ENCODE peak calls at places on chromosomes 13 and 19, in ten cellular contexts. K is A549, M is SK-N-SH, O is stomach, J is transverse colon, P is H1, B is tibial nerve, U is K562, F is HepG2, V is esophagus muscularis mucosa. H is an unnamed sample.

GRCh38 chr13:52034616-52035226 is 10.2 kb downstream of the UTP14C start:
- DNase-seq in K (no peak), M (no peak), O (no peak), J (no peak), P (no peak), B (no peak), U (no peak), F (no peak), V (no peak), H (no peak)

GRCh38 chr13:43269037-43269476 is 245.7 kb downstream of the DNAJC15 start:
- DNase-seq in K (peak), M (no peak), O (peak), J (peak), P (no peak), B (no peak), U (no peak), F (peak), V (peak), H (peak)

GRCh38 chr19:42436006-42436405 is 6.7 kb downstream of the CXCL17 start:
- DNase-seq in K (no peak), M (no peak), O (no peak), J (no peak), P (no peak), B (peak), U (no peak), F (peak), V (no peak), H (no peak)

GRCh38 chr19:36719687-36720556 is 32.5 kb downstream of the ZNF567 start:
- DNase-seq in K (peak), M (no peak), O (no peak), J (no peak), P (no peak), B (no peak), U (no peak), F (no peak), V (no peak), H (no peak)

GRCh38 chr19:16104722-16105121 is 7.0 kb upstream of the RAB8A start:
- DNase-seq in K (no peak), M (no peak), O (no peak), J (no peak), P (no peak), B (no peak), U (no peak), F (no peak), V (no peak), H (no peak)

GRCh38 chr19:35397064-35397463 is 26.2 kb downstream of the GPR42 start:
- DNase-seq in K (no peak), M (no peak), O (no peak), J (no peak), P (no peak), B (no peak), U (no peak), F (no peak), V (no peak), H (no peak)

GRCh38 chr13:95168191-95168590 is 133.1 kb downstream of the ABCC4 start:
- DNase-seq in K (no peak), M (no peak), O (no peak), J (no peak), P (no peak), B (no peak), U (no peak), F (no peak), V (no peak), H (no peak)

GRCh38 chr19:33431986-33432385 is 58.5 kb downstream of the CEBPG start:
- DNase-seq in K (no peak), M (no peak), O (no peak), J (no peak), P (no peak), B (no peak), U (no peak), F (no peak), V (no peak), H (no peak)

GRCh38 chr13:66266348-66266747 is 963.8 kb downstream of the PCDH9 start:
- DNase-seq in K (no peak), M (no peak), O (no peak), J (no peak), P (no peak), B (no peak), U (no peak), F (no peak), V (no peak), H (no peak)

GRCh38 chr19:11142528-11143171 is 12.9 kb downstream of the SPC24 start:
- DNase-seq in K (peak), M (peak), O (peak), J (peak), P (no peak), B (peak), U (peak), F (peak), V (peak), H (peak)

GRCh38 chr19:58578430-58578925 is 5.3 kb upstream of the MZF1 start:
- DNase-seq in K (no peak), M (no peak), O (no peak), J (no peak), P (no peak), B (no peak), U (no peak), F (no peak), V (no peak), H (peak)

GRCh38 chr19:7781157-7781556 is 18.1 kb downstream of the CLEC4M start:
- DNase-seq in K (peak), M (no peak), O (no peak), J (no peak), P (no peak), B (no peak), U (no peak), F (no peak), V (no peak), H (no peak)

GRCh38 chr19:32767951-32768679 is 48.5 kb downstream of the TDRD12 start:
- DNase-seq in K (no peak), M (no peak), O (no peak), J (no peak), P (no peak), B (no peak), U (no peak), F (no peak), V (no peak), H (no peak)

GRCh38 chr13:85303630-85304029 is 495.6 kb downstream of the SLITRK6 start:
- DNase-seq in K (no peak), M (no peak), O (no peak), J (no peak), P (no peak), B (no peak), U (no peak), F (no peak), V (no peak), H (no peak)

GRCh38 chr13:75963318-75963717 is 327.2 kb downstream of the LMO7 start:
- DNase-seq in K (peak), M (no peak), O (no peak), J (no peak), P (no peak), B (no peak), U (peak), F (peak), V (no peak), H (no peak)

GRCh38 chr19:33840382-33840781 is 43.7 kb downstream of the KCTD15 start:
- DNase-seq in K (no peak), M (no peak), O (no peak), J (no peak), P (no peak), B (no peak), U (no peak), F (no peak), V (no peak), H (no peak)

GRCh38 chr13:102913924-102914628 is 68.2 kb downstream of the ERCC5 start:
- DNase-seq in K (no peak), M (no peak), O (peak), J (peak), P (no peak), B (no peak), U (no peak), F (no peak), V (no peak), H (no peak)

GRCh38 chr19:36115453-36116343 is at the start of gene TBCB:
- DNase-seq in K (peak), M (peak), O (peak), J (peak), P (no peak), B (peak), U (peak), F (peak), V (peak), H (peak)

GRCh38 chr13:100461309-100462035 is 127.1 kb downstream of the GGACT start:
- DNase-seq in K (no peak), M (no peak), O (no peak), J (no peak), P (no peak), B (no peak), U (no peak), F (no peak), V (no peak), H (no peak)

GRCh38 chr19:49890349-49891311 is 6.1 kb downstream of the IL4I1 start:
- DNase-seq in K (no peak), M (peak), O (peak), J (peak), P (peak), B (no peak), U (peak), F (no peak), V (no peak), H (no peak)

GRCh38 chr19:5967994-5968430 is 9.9 kb downstream of the RANBP3 start:
- DNase-seq in K (peak), M (peak), O (peak), J (peak), P (peak), B (peak), U (peak), F (peak), V (no peak), H (peak)

GRCh38 chr13:84834201-84834600 is 951.9 kb upstream of the SLITRK1 start:
- DNase-seq in K (no peak), M (no peak), O (no peak), J (no peak), P (no peak), B (no peak), U (no peak), F (no peak), V (no peak), H (no peak)

GRCh38 chr13:37446503-37446902 is 152.1 kb downstream of the POSTN start:
- DNase-seq in K (no peak), M (no peak), O (no peak), J (no peak), P (no peak), B (no peak), U (no peak), F (no peak), V (no peak), H (no peak)

GRCh38 chr19:20315543-20315942 is 148.5 kb downstream of the ZNF486 start:
- DNase-seq in K (no peak), M (peak), O (no peak), J (no peak), P (no peak), B (no peak), U (no peak), F (no peak), V (no peak), H (no peak)

GRCh38 chr19:46411088-46412033 is 2.0 kb downstream of the CCDC8 start:
- DNase-seq in K (no peak), M (no peak), O (no peak), J (no peak), P (no peak), B (no peak), U (no peak), F (no peak), V (no peak), H (peak)

GRCh38 chr19:24046550-24046949 is 40.4 kb upstream of the ZNF254 start:
- DNase-seq in K (no peak), M (no peak), O (no peak), J (no peak), P (no peak), B (no peak), U (no peak), F (no peak), V (no peak), H (no peak)

GRCh38 chr19:35216833-35217707 is 11.5 kb downstream of the FAM187B start:
- DNase-seq in K (no peak), M (no peak), O (peak), J (peak), P (no peak), B (peak), U (no peak), F (no peak), V (no peak), H (no peak)

GRCh38 chr13:68944272-68944671 is 1163.4 kb upstream of the ATXN8OS start:
- DNase-seq in K (no peak), M (peak), O (no peak), J (no peak), P (no peak), B (no peak), U (no peak), F (no peak), V (no peak), H (no peak)

GRCh38 chr13:40341501-40341900 is 324.9 kb downstream of the FOXO1 start:
- DNase-seq in K (no peak), M (no peak), O (no peak), J (no peak), P (peak), B (no peak), U (no peak), F (no peak), V (no peak), H (no peak)

GRCh38 chr13:40341086-40341471 is 325.4 kb downstream of the FOXO1 start:
- DNase-seq in K (no peak), M (no peak), O (no peak), J (no peak), P (no peak), B (no peak), U (no peak), F (no peak), V (no peak), H (no peak)

GRCh38 chr13:40342461-40342860 is 324.0 kb downstream of the FOXO1 start:
- DNase-seq in K (no peak), M (no peak), O (no peak), J (no peak), P (peak), B (no peak), U (no peak), F (no peak), V (no peak), H (no peak)

GRCh38 chr13:40338217-40338616 is 328.2 kb downstream of the FOXO1 start:
- DNase-seq in K (no peak), M (no peak), O (no peak), J (no peak), P (peak), B (no peak), U (no peak), F (no peak), V (no peak), H (no peak)

GRCh38 chr13:40340368-40341085 is 325.9 kb downstream of the FOXO1 start:
- DNase-seq in K (peak), M (no peak), O (no peak), J (no peak), P (no peak), B (no peak), U (no peak), F (no peak), V (no peak), H (no peak)
- H3K27ac ChIP-seq in K (no peak), M (peak), O (no peak), J (no peak), P (no peak), B (no peak), U (no peak), F (no peak), V (peak), H (no peak)

GRCh38 chr13:98954313-98954712 is 23.6 kb downstream of the DOCK9 start:
- DNase-seq in K (no peak), M (no peak), O (no peak), J (no peak), P (peak), B (no peak), U (no peak), F (no peak), V (no peak), H (no peak)
- TF ChIP-seq CTCF in K (no peak), M (no peak), O (no peak), J (no peak), P (no peak), B (no peak), U (no peak), F (no peak), V (no peak), H (no peak)

GRCh38 chr13:90103099-90103784 is 1244.2 kb upstream of the MIR17HG start:
- DNase-seq in K (no peak), M (no peak), O (no peak), J (no peak), P (no peak), B (no peak), U (no peak), F (no peak), V (no peak), H (no peak)

GRCh38 chr13:90104764-90105163 is 1242.7 kb upstream of the MIR17HG start:
- DNase-seq in K (no peak), M (no peak), O (no peak), J (no peak), P (no peak), B (no peak), U (no peak), F (no peak), V (no peak), H (no peak)

GRCh38 chr13:90105881-90106496 is 1241.5 kb upstream of the MIR17HG start:
- DNase-seq in K (no peak), M (no peak), O (no peak), J (no peak), P (no peak), B (no peak), U (no peak), F (no peak), V (no peak), H (no peak)

GRCh38 chr13:90107658-90108057 is 1239.8 kb upstream of the MIR17HG start:
- DNase-seq in K (no peak), M (no peak), O (no peak), J (peak), P (no peak), B (no peak), U (no peak), F (no peak), V (no peak), H (no peak)

GRCh38 chr13:90105276-90105675 is 1242.2 kb upstream of the MIR17HG start:
- DNase-seq in K (no peak), M (no peak), O (no peak), J (no peak), P (no peak), B (no peak), U (no peak), F (no peak), V (no peak), H (no peak)
- TF ChIP-seq EP300 in K (no peak), M (no peak), O (no peak), J (no peak), P (no peak), B (no peak), U (no peak), F (no peak), V (no peak), H (no peak)

DNA sequence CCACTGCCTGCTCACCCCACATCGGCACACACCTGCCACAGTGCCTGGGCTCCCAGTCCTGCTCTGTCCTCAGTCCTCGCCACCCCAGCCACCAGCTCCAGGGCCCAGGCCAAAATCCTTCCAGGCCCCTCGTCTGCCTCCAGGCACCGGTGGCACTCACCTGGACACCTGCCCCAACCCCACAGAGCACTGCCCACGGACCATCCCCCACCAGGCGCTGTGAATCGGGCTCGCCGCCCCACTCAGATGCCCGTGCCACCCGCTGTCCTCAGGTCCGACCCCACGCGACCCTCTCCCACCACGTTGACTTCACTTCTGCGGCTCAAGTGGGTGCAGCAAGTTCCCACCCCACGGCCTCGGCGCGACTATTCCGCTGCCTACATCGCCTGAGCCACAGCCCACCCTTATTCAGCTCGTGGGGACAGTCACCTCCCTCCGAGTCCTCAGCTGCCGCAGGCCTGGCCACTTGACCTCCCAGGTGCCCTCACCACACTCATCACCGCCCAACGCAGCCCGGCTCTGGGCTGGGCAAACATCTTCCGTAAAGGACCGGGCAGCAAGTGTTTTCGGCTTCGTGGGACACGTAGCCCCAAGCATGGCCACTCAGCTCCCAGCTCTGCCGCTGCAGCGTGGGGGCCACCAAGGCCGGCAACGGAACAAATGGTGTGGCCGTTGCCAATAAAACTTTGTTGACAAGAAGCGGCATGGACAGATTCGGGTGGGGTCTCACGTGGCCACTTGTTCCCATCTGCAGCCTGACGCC is 5.7 kb downstream of the PIP5K1C start:
- DNase-seq in K (no peak), M (peak), O (no peak), J (no peak), P (no peak), B (no peak), U (no peak), F (no peak), V (no peak), H (no peak)
- H3K27ac ChIP-seq in K (no peak), M (no peak), O (no peak), J (peak), P (no peak), B (no peak), U (no peak), F (no peak), V (peak), H (no peak)

GRCh38 chr19:2329162-2329505 is 650 bp downstream of the SPPL2B start:
- DNase-seq in K (no peak), M (peak), O (no peak), J (no peak), P (no peak), B (no peak), U (no peak), F (no peak), V (no peak), H (no peak)

GRCh38 chr19:2328401-2329161 is at the start of the genes LSM7 and SPPL2B:
- DNase-seq in K (peak), M (peak), O (peak), J (peak), P (peak), B (peak), U (peak), F (peak), V (peak), H (peak)

GRCh38 chr19:2330632-2331284 is 2.3 kb downstream of the SPPL2B start:
- DNase-seq in K (no peak), M (no peak), O (peak), J (peak), P (peak), B (no peak), U (no peak), F (peak), V (no peak), H (no peak)

GRCh38 chr19:2330255-2330631 is 1.8 kb downstream of the SPPL2B start:
- DNase-seq in K (no peak), M (no peak), O (no peak), J (no peak), P (no peak), B (no peak), U (no peak), F (no peak), V (no peak), H (no peak)

DNA sequence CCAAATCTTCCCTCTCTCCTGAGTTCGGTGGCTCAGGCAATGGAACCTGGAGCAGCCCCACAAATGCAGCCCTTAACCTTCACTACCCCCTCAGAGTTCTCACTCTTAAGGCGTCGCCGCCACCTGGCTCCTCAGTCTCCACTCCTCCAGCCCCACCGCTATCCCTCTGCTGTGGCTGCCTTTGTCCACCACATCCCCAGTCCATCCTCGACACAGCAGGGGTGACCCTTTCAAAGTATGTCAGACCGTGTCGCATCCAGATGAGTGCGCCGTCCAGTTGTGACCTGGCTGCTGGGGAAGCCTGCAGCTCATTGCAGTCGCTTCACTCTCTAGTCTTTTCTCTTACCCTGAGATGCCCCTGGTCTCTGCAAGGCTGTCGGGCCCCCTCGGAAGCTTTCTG is 1.0 kb downstream of the SPPL2B start:
- DNase-seq in K (no peak), M (no peak), O (no peak), J (no peak), P (no peak), B (no peak), U (peak), F (no peak), V (no peak), H (no peak)
- TF ChIP-seq CTCF in K (no peak), M (no peak), O (no peak), J (no peak), P (no peak), B (no peak), U (no peak), F (no peak), V (no peak), H (no peak)

DNA sequence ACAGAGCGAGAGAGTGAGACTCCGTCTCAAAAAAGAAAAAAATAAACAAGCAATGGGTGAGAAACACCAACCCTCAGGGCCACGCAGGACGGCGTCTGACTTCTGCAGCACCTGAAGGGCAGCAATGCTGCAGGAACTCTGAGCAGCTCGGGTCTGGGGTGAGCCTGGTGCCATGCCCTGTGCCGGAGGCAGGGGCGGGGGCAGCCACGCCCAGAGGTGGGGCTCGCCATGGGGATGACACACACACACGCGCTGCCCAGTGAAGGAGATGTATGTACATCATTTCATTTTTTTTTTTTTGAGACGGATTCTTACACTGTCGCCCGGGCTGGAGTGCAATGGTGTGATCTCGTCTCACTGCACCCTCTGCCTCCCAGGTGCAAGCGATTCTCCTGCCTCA is 24.3 kb downstream of the GPX4 start:
- DNase-seq in K (no peak), M (no peak), O (no peak), J (no peak), P (no peak), B (no peak), U (no peak), F (no peak), V (no peak), H (no peak)
- TF ChIP-seq EP300 in K (no peak), M (no peak), O (no peak), J (no peak), P (no peak), B (no peak), U (no peak), F (no peak), V (no peak), H (no peak)

GRCh38 chr13:97205971-97206370 is 16.2 kb upstream of the MBNL2 start:
- DNase-seq in K (peak), M (no peak), O (no peak), J (no peak), P (no peak), B (no peak), U (no peak), F (no peak), V (no peak), H (no peak)
- H3K27ac ChIP-seq in K (peak), M (peak), O (no peak), J (no peak), P (no peak), B (no peak), U (no peak), F (no peak), V (no peak), H (no peak)